ENCODE peak calls at places on chromosomes 11 and 22, in six cellular contexts. One of them, this sample, is unnamed.

GRCh38 chr11:15119826-15120225 is 5.1 kb downstream of the INSC start:
- DNase-seq in SK-N-SH: no peak
- DNase-seq in HepG2: no peak
- DNase-seq in H1: no peak
- DNase-seq in K562: no peak
- DNase-seq in HCT116: no peak
- DNase-seq in this sample: no peak

GRCh38 chr11:18536195-18536594 is 9.5 kb upstream of the TSG101 start:
- DNase-seq in H1: no peak
- DNase-seq in K562: no peak
- DNase-seq in HCT116: no peak
- DNase-seq in HepG2: no peak
- DNase-seq in SK-N-SH: no peak
- DNase-seq in this sample: no peak

GRCh38 chr11:64276653-64277431 is 7.6 kb downstream of the BAD start:
- DNase-seq in HepG2: no peak
- DNase-seq in SK-N-SH: no peak
- DNase-seq in K562: no peak
- DNase-seq in HCT116: no peak
- DNase-seq in H1: no peak
- DNase-seq in this sample: no peak

GRCh38 chr22:44384563-44384940 is 71.8 kb upstream of the SHISAL1 start:
- DNase-seq in HCT116: no peak
- DNase-seq in K562: no peak
- DNase-seq in H1: no peak
- DNase-seq in SK-N-SH: no peak
- DNase-seq in HepG2: no peak
- DNase-seq in this sample: no peak

GRCh38 chr11:69137148-69137844 is 18.4 kb upstream of the SMIM38 start:
- DNase-seq in HCT116: no peak
- DNase-seq in SK-N-SH: no peak
- DNase-seq in H1: no peak
- DNase-seq in K562: no peak
- DNase-seq in HepG2: no peak
- DNase-seq in this sample: no peak

GRCh38 chr22:46457502-46458488 is 79.6 kb downstream of the CELSR1 start:
- DNase-seq in SK-N-SH: peak; percentile 52
- DNase-seq in K562: no peak
- DNase-seq in H1: no peak
- DNase-seq in HepG2: no peak
- DNase-seq in HCT116: no peak
- DNase-seq in this sample: no peak

GRCh38 chr11:122197055-122197987 is 81.3 kb upstream of the BLID start:
- DNase-seq in SK-N-SH: no peak
- DNase-seq in HCT116: peak; percentile 99
- DNase-seq in K562: no peak
- DNase-seq in HepG2: peak; percentile 57
- DNase-seq in H1: no peak
- DNase-seq in this sample: no peak

GRCh38 chr11:44305149-44305642 is 4.7 kb downstream of the ALX4 start:
- DNase-seq in K562: no peak
- DNase-seq in H1: no peak
- DNase-seq in SK-N-SH: no peak
- DNase-seq in HCT116: no peak
- DNase-seq in HepG2: no peak
- DNase-seq in this sample: no peak

GRCh38 chr11:61911701-61912529 is 5.5 kb downstream of the RAB3IL1 start:
- DNase-seq in SK-N-SH: peak; percentile 25
- DNase-seq in K562: no peak
- DNase-seq in HCT116: no peak
- DNase-seq in HepG2: no peak
- DNase-seq in H1: no peak
- DNase-seq in this sample: no peak
- TF ChIP-seq JUND in SK-N-SH: no peak
- TF ChIP-seq JUND in K562: no peak
- TF ChIP-seq JUND in HCT116: no peak
- TF ChIP-seq JUND in HepG2: no peak
- TF ChIP-seq JUND in H1: no peak
- TF ChIP-seq JUND in this sample: no peak

GRCh38 chr11:13902456-13902855 is 60.1 kb upstream of the SPON1 start:
- DNase-seq in HCT116: no peak
- DNase-seq in SK-N-SH: no peak
- DNase-seq in H1: no peak
- DNase-seq in K562: no peak
- DNase-seq in HepG2: no peak
- DNase-seq in this sample: no peak
- TF ChIP-seq JUND in HCT116: no peak
- TF ChIP-seq JUND in SK-N-SH: no peak
- TF ChIP-seq JUND in H1: no peak
- TF ChIP-seq JUND in K562: no peak
- TF ChIP-seq JUND in HepG2: no peak
- TF ChIP-seq JUND in this sample: no peak

DNA sequence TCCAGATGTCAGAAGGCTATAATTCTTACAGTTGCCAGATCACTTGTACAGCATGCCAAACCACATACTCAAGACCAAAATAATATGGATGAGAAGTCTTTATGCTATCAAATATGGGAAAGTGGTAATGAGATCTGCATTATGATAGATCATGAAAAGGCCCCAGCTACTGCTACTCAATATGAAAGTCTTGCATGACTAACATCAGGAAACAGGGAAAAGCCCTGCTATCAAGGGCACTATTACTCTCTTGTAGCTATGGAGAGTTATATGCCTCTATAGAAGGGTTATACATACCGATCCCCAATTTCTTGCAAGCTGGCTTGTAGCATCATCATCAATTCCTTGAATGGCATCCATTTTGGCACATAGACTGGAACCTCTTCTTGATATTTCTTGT is 30.2 kb upstream of the TMPRSS5 start:
- DNase-seq in K562: no peak
- DNase-seq in H1: no peak
- DNase-seq in SK-N-SH: no peak
- DNase-seq in HCT116: no peak
- DNase-seq in HepG2: no peak
- DNase-seq in this sample: no peak
- TF ChIP-seq JUND in K562: no peak
- TF ChIP-seq JUND in H1: no peak
- TF ChIP-seq JUND in SK-N-SH: no peak
- TF ChIP-seq JUND in HCT116: no peak
- TF ChIP-seq JUND in HepG2: no peak
- TF ChIP-seq JUND in this sample: no peak

DNA sequence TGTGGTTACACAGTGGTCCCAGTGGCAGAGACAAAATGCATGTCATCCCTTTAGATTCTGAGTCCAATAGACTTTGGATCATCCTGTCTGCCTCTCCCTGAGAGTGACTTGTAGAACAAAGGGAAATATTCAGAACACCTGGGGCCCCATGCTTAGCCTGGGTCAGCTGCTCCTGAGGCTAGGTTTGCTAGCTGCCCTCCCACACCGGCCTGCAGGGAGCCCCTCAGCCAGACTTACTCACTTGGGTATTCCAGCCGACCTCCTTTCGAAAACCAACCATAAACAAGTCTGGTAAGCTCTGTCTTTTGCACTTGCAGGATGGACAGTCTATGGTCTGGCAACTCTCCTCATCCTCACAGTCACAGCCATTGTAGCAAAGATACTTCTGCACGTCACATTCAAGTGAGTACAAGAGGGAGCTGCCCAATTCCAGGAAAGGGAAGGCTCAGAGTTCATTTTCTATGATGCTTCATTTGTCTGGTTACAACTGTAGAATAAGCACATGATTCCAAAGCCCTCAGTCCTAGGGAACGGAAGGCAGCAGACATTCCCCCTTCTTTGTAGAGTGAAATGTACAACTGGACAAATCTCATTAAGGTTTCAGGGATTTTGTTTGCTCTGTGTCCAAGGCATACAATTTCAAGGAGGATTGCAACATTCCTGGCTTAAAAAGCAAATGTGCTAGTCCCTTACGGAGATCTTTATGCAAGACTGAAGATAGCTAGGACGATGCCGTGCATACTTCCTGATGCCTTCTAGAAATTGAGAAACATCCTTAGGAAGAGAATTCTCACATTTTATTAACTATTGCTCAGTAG is 65.5 kb upstream of the EMID1 start:
- DNase-seq in H1: no peak
- DNase-seq in SK-N-SH: no peak
- DNase-seq in HepG2: peak; percentile 60
- DNase-seq in K562: no peak
- DNase-seq in HCT116: no peak
- DNase-seq in this sample: peak; percentile 12
- TF ChIP-seq JUND in H1: no peak
- TF ChIP-seq JUND in SK-N-SH: no peak
- TF ChIP-seq JUND in HepG2: no peak
- TF ChIP-seq JUND in K562: no peak
- TF ChIP-seq JUND in HCT116: no peak
- TF ChIP-seq JUND in this sample: no peak

GRCh38 chr11:32290783-32291182 is 144.6 kb downstream of the WT1 start:
- DNase-seq in HepG2: peak; percentile 71
- DNase-seq in SK-N-SH: no peak
- DNase-seq in HCT116: no peak
- DNase-seq in H1: no peak
- DNase-seq in K562: no peak
- DNase-seq in this sample: no peak
- TF ChIP-seq JUND in HepG2: no peak
- TF ChIP-seq JUND in SK-N-SH: no peak
- TF ChIP-seq JUND in HCT116: no peak
- TF ChIP-seq JUND in H1: no peak
- TF ChIP-seq JUND in K562: no peak
- TF ChIP-seq JUND in this sample: no peak

GRCh38 chr11:85752890-85753581 is 57.9 kb downstream of the SYTL2 start:
- DNase-seq in HepG2: no peak
- DNase-seq in H1: no peak
- DNase-seq in SK-N-SH: no peak
- DNase-seq in HCT116: no peak
- DNase-seq in K562: no peak
- DNase-seq in this sample: no peak
- TF ChIP-seq JUND in HepG2: no peak
- TF ChIP-seq JUND in H1: no peak
- TF ChIP-seq JUND in SK-N-SH: no peak
- TF ChIP-seq JUND in HCT116: no peak
- TF ChIP-seq JUND in K562: no peak
- TF ChIP-seq JUND in this sample: no peak

DNA sequence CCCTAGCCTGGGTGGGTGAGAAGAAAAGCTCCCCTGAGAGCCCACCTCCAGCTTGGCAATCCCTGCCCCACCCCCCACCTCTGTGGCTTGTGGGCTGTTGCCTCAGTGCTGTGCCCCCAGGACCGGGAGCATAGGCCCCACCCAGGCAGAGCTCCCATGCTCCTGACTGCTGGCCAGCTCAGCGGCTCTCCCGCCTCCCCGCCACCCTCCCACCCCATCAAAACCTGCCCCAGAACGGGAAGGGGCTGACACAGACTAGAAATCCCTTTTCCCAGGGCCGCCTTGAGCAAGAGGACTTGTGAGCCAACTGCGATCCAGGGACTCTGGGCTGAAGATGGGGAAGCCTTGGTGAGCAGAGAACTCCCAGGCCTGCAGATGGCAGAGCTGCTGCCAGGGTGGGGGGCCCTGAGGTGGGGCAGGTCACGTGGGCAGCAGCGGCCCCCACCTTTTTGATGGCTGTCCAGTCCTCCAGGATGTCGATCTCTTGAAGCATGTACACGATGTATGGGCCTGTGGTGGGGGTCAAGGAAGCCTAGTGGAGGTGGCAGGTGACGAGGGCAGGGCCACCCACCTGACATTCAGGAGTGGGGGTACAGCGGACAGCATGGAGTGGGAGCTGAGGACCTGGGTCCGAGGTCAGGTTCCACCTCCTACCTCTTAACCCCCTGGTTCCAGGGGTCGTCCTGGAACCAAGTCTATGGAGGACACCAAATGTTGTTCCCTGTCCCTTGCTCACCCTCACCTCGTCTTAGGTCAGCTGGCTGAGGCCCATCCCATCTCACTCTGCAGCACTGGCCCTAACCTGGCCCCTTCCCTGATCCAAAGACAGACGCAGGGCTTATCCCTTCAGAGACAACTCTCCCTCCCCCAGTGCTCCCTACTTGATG is 2.3 kb upstream of the RIN1 start:
- DNase-seq in HepG2: no peak
- DNase-seq in SK-N-SH: no peak
- DNase-seq in H1: no peak
- DNase-seq in K562: no peak
- DNase-seq in HCT116: no peak
- DNase-seq in this sample: no peak
- TF ChIP-seq JUND in HepG2: no peak
- TF ChIP-seq JUND in SK-N-SH: no peak
- TF ChIP-seq JUND in H1: no peak
- TF ChIP-seq JUND in K562: no peak
- TF ChIP-seq JUND in HCT116: no peak
- TF ChIP-seq JUND in this sample: no peak

DNA sequence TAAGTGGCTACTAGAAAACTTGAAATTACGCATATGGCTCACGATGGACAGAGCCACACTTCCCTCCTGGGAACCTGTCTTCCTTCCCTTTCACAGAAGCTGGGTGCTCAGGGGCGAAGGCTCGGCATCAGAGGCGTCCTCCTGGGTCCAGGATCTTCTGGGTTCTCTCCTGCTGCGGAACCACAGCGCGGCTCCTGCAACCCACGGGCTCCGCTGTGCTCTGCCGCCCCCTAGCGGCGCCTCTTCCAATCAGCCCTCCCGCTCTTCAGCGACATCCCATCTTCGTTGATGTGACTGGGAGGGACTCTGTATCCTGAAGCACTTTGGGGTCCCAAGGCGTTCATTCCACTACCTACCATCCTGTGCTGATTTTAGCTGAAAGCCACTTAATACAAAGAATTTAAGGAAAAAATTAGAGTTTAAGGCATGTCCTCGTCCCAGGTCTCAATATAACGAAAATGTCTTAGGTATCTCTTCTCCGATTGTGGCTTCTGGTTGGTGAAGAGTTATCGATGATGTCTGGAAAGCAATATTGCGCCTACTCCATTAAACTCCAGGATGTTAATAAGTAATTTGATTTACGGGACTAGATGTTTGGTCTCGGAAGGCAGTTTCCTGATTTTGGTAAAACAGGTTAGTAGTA is 14.8 kb upstream of the RPS3 start:
- DNase-seq in K562: peak; percentile 84
- DNase-seq in SK-N-SH: peak; percentile 89
- DNase-seq in HepG2: peak; percentile 50
- DNase-seq in HCT116: peak; percentile 68
- DNase-seq in H1: peak; percentile 51
- DNase-seq in this sample: peak; percentile 82
- TF ChIP-seq JUND in K562: no peak
- TF ChIP-seq JUND in SK-N-SH: no peak
- TF ChIP-seq JUND in HepG2: no peak
- TF ChIP-seq JUND in HCT116: no peak
- TF ChIP-seq JUND in H1: no peak
- TF ChIP-seq JUND in this sample: no peak